ENCODE peak calls at places on chromosomes 16 and 17, in ten cellular contexts. E, A, X, Y, L, W, C, H, P and I are unnamed samples.

GRCh38 chr17:45431531-45432404 is 902 bp downstream of the ARHGAP27 start:
- DNase-seq in E (peak; percentile 86), A (peak; percentile 89), X (no peak), Y (peak; percentile 62), L (peak; percentile 38), W (peak; percentile 48), C (peak; percentile 43), H (peak; percentile 44), P (peak; percentile 88), I (peak; percentile 99)

GRCh38 chr17:76432712-76433336 is 20.1 kb downstream of the UBE2O start:
- DNase-seq in E (peak; percentile 40), A (peak; percentile 15), X (no peak), Y (peak; percentile 35), L (no peak), W (no peak), C (no peak), H (no peak), P (no peak), I (no peak)

GRCh38 chr16:49688298-49688697 is 167.6 kb downstream of the ZNF423 start:
- DNase-seq in E (no peak), A (no peak), X (no peak), Y (no peak), L (no peak), W (no peak), C (no peak), H (no peak), P (no peak), I (no peak)

GRCh38 chr16:15658149-15658548 is 8.1 kb downstream of the NDE1 start:
- DNase-seq in E (no peak), A (no peak), X (no peak), Y (no peak), L (no peak), W (no peak), C (no peak), H (no peak), P (no peak), I (no peak)

GRCh38 chr17:37708616-37709212 is 36.1 kb downstream of the HNF1B start:
- DNase-seq in E (peak; percentile 36), A (peak; percentile 100), X (no peak), Y (no peak), L (no peak), W (no peak), C (no peak), H (no peak), P (no peak), I (peak; percentile 98)

GRCh38 chr16:5709889-5710288 is 612.3 kb upstream of the EEF2KMT start:
- DNase-seq in E (peak; percentile 45), A (peak; percentile 27), X (no peak), Y (no peak), L (no peak), W (no peak), C (no peak), H (no peak), P (no peak), I (peak; percentile 37)

GRCh38 chr16:66717776-66718175 is 21.2 kb upstream of the CMTM4 start:
- DNase-seq in E (no peak), A (no peak), X (no peak), Y (no peak), L (no peak), W (no peak), C (no peak), H (no peak), P (no peak), I (no peak)

GRCh38 chr17:55144518-55144917 is 120.2 kb upstream of the HLF start:
- DNase-seq in E (no peak), A (no peak), X (no peak), Y (no peak), L (no peak), W (no peak), C (no peak), H (no peak), P (no peak), I (no peak)

GRCh38 chr16:88306860-88307545 is 75.8 kb upstream of the ZNF469 start:
- DNase-seq in E (no peak), A (no peak), X (peak; percentile 65), Y (no peak), L (peak; percentile 53), W (no peak), C (peak; percentile 96), H (no peak), P (no peak), I (no peak)

GRCh38 chr17:78315355-78316114 is 44.3 kb downstream of the SOCS3 start:
- DNase-seq in E (peak; percentile 90), A (no peak), X (peak; percentile 91), Y (no peak), L (peak; percentile 95), W (peak; percentile 73), C (peak; percentile 94), H (peak; percentile 47), P (peak; percentile 77), I (peak; percentile 87)

GRCh38 chr17:35088911-35089845 is 25.7 kb upstream of the RFFL start:
- DNase-seq in E (peak; percentile 89), A (peak; percentile 95), X (no peak), Y (peak; percentile 78), L (peak; percentile 81), W (peak; percentile 79), C (peak; percentile 87), H (peak; percentile 89), P (peak; percentile 94), I (peak; percentile 92)

GRCh38 chr16:9138731-9139501 is 47.5 kb downstream of the HAPSTR1 start:
- DNase-seq in E (peak; percentile 72), A (peak; percentile 53), X (no peak), Y (peak; percentile 40), L (peak; percentile 40), W (peak; percentile 69), C (peak; percentile 73), H (peak; percentile 56), P (peak; percentile 84), I (peak; percentile 87)

GRCh38 chr16:11390573-11391495 is 45.6 kb downstream of the RMI2 start:
- DNase-seq in E (no peak), A (no peak), X (no peak), Y (no peak), L (no peak), W (no peak), C (no peak), H (no peak), P (peak; percentile 32), I (no peak)

GRCh38 chr16:11403534-11403795 is 58.2 kb downstream of the RMI2 start:
- DNase-seq in E (no peak), A (no peak), X (no peak), Y (no peak), L (no peak), W (no peak), C (no peak), H (no peak), P (no peak), I (no peak)

GRCh38 chr16:73196670-73197069 is 148.7 kb upstream of the ZFHX3 start:
- DNase-seq in E (peak; percentile 76), A (peak; percentile 78), X (no peak), Y (peak; percentile 70), L (peak; percentile 63), W (peak; percentile 54), C (peak; percentile 82), H (no peak), P (no peak), I (peak; percentile 75)

GRCh38 chr16:67943256-67943618 is 683 bp downstream of the LCAT start:
- DNase-seq in E (no peak), A (no peak), X (no peak), Y (no peak), L (no peak), W (no peak), C (no peak), H (no peak), P (no peak), I (no peak)

GRCh38 chr17:43219001-43219400 is 7.3 kb downstream of the TMEM106A start:
- DNase-seq in E (no peak), A (no peak), X (no peak), Y (no peak), L (no peak), W (no peak), C (no peak), H (no peak), P (no peak), I (no peak)

GRCh38 chr16:86010680-86011141 is 111.7 kb downstream of the IRF8 start:
- DNase-seq in E (no peak), A (no peak), X (no peak), Y (no peak), L (no peak), W (no peak), C (no peak), H (no peak), P (no peak), I (no peak)

GRCh38 chr17:57077000-57077399 is 8.0 kb upstream of the AKAP1 start:
- DNase-seq in E (no peak), A (no peak), X (no peak), Y (no peak), L (no peak), W (no peak), C (no peak), H (no peak), P (no peak), I (no peak)

GRCh38 chr17:13074026-13074425 is 56.2 kb upstream of the ELAC2 start:
- DNase-seq in E (no peak), A (no peak), X (peak; percentile 52), Y (no peak), L (no peak), W (peak; percentile 47), C (peak; percentile 10), H (no peak), P (no peak), I (no peak)

GRCh38 chr16:22138482-22138881 is 23.8 kb upstream of the SDR42E2 start:
- DNase-seq in E (no peak), A (no peak), X (no peak), Y (no peak), L (no peak), W (no peak), C (no peak), H (no peak), P (no peak), I (no peak)

GRCh38 chr17:1649116-1649843 is 386 bp downstream of the RILP start:
- DNase-seq in E (peak; percentile 87), A (peak; percentile 80), X (peak; percentile 49), Y (peak; percentile 32), L (peak; percentile 89), W (peak; percentile 71), C (peak; percentile 92), H (peak; percentile 64), P (peak; percentile 92), I (peak; percentile 78)

GRCh38 chr17:73394523-73395450 is 83.0 kb upstream of the CDC42EP4 start:
- DNase-seq in E (no peak), A (no peak), X (no peak), Y (no peak), L (no peak), W (no peak), C (no peak), H (no peak), P (no peak), I (no peak)

GRCh38 chr17:73349138-73349537 is 37.3 kb upstream of the CDC42EP4 start:
- DNase-seq in E (no peak), A (no peak), X (no peak), Y (no peak), L (no peak), W (no peak), C (peak; percentile 68), H (no peak), P (no peak), I (no peak)

GRCh38 chr16:24174504-24174903 is 81.6 kb upstream of the CACNG3 start:
- DNase-seq in E (no peak), A (no peak), X (no peak), Y (no peak), L (no peak), W (no peak), C (no peak), H (no peak), P (no peak), I (no peak)

GRCh38 chr17:17032131-17032692 is 10.0 kb upstream of the MPRIP start:
- DNase-seq in E (no peak), A (peak; percentile 66), X (no peak), Y (no peak), L (no peak), W (no peak), C (peak; percentile 79), H (no peak), P (peak; percentile 81), I (peak; percentile 73)

GRCh38 chr16:14088155-14088753 is 17.1 kb downstream of the MRTFB start:
- DNase-seq in E (no peak), A (no peak), X (no peak), Y (no peak), L (no peak), W (no peak), C (peak; percentile 44), H (no peak), P (no peak), I (no peak)

GRCh38 chr17:60371416-60371815 is 20.5 kb downstream of the USP32 start:
- DNase-seq in E (no peak), A (no peak), X (no peak), Y (peak; percentile 57), L (no peak), W (no peak), C (no peak), H (no peak), P (no peak), I (no peak)